ENCODE peak calls at places on chromosome X, in seven cellular contexts. K, M, H, U, W, Y and N are unnamed samples.

GRCh38 chrX:46306103-46306502 is 239.1 kb downstream of the ZNF674 start:
- DNase-seq in K (no peak), M (no peak), H (no peak), U (no peak), W (no peak), Y (no peak), N (no peak)

GRCh38 chrX:37010496-37010895 is 2.3 kb downstream of the FAM47C start:
- DNase-seq in K (no peak), M (no peak), H (no peak), U (no peak), W (no peak), Y (no peak), N (no peak)

GRCh38 chrX:96685205-96686099 is 810 bp downstream of the DIAPH2 start:
- DNase-seq in K (peak), M (peak), H (no peak), U (no peak), W (peak), Y (peak), N (peak)

GRCh38 chrX:107454302-107454701 is 4.8 kb downstream of the FRMPD3 start:
- DNase-seq in K (peak), M (no peak), H (peak), U (no peak), W (no peak), Y (no peak), N (no peak)

GRCh38 chrX:38726596-38726995 is 74.7 kb upstream of the MID1IP1 start:
- DNase-seq in K (peak), M (no peak), H (no peak), U (no peak), W (no peak), Y (no peak), N (no peak)

GRCh38 chrX:439719-440118 is 53.0 kb upstream of the PPP2R3B start:
- DNase-seq in K (no peak), M (no peak), H (no peak), U (no peak), W (no peak), Y (no peak), N (no peak)

GRCh38 chrX:121244511-121244910 is 197.1 kb downstream of the GLUD2 start:
- DNase-seq in K (no peak), M (no peak), H (no peak), U (no peak), W (no peak), Y (no peak), N (no peak)

GRCh38 chrX:30971761-30972603 is 82.9 kb upstream of the TAB3 start:
- DNase-seq in K (peak), M (no peak), H (peak), U (peak), W (peak), Y (no peak), N (peak)

GRCh38 chrX:2829066-2829430 is 318 bp downstream of the GYG2 start:
- DNase-seq in K (no peak), M (no peak), H (no peak), U (no peak), W (peak), Y (no peak), N (no peak)

GRCh38 chrX:38768079-38768478 is 33.2 kb upstream of the MID1IP1 start:
- DNase-seq in K (peak), M (no peak), H (no peak), U (peak), W (no peak), Y (no peak), N (peak)

GRCh38 chrX:65591206-65591605 is 56.6 kb upstream of the LAS1L start:
- DNase-seq in K (no peak), M (no peak), H (no peak), U (no peak), W (no peak), Y (no peak), N (no peak)

GRCh38 chrX:63718010-63718694 is 66.9 kb downstream of the ARHGEF9 start:
- DNase-seq in K (no peak), M (no peak), H (no peak), U (peak), W (no peak), Y (no peak), N (no peak)

GRCh38 chrX:2707334-2707760 is 16.3 kb downstream of the CD99 start:
- DNase-seq in K (peak), M (peak), H (peak), U (peak), W (no peak), Y (no peak), N (peak)

GRCh38 chrX:27445438-27445837 is 17.7 kb downstream of the PPP4R3C start:
- DNase-seq in K (no peak), M (no peak), H (no peak), U (no peak), W (no peak), Y (no peak), N (no peak)

GRCh38 chrX:374566-374965 is 12.1 kb downstream of the PPP2R3B start:
- DNase-seq in K (no peak), M (no peak), H (no peak), U (no peak), W (no peak), Y (no peak), N (peak)

GRCh38 chrX:12975999-12976558 is 1.2 kb downstream of the TMSB4X start:
- DNase-seq in K (no peak), M (no peak), H (no peak), U (no peak), W (peak), Y (peak), N (no peak)

GRCh38 chrX:56995271-56995994 is at the start of gene SPIN3:
- DNase-seq in K (peak), M (peak), H (no peak), U (peak), W (peak), Y (peak), N (peak)

GRCh38 chrX:65668362-65669310 is 1.2 kb downstream of the MSN start:
- DNase-seq in K (peak), M (peak), H (no peak), U (no peak), W (peak), Y (peak), N (peak)

GRCh38 chrX:43655151-43655676 is 885 bp upstream of the MAOA start:
- DNase-seq in K (peak), M (no peak), H (no peak), U (no peak), W (peak), Y (peak), N (peak)

GRCh38 chrX:49273181-49273727 is 3.7 kb downstream of the PPP1R3F start:
- DNase-seq in K (no peak), M (no peak), H (no peak), U (no peak), W (no peak), Y (no peak), N (no peak)

GRCh38 chrX:7996414-7996813 is 69.2 kb upstream of the PNPLA4 start:
- DNase-seq in K (peak), M (no peak), H (no peak), U (peak), W (peak), Y (no peak), N (peak)

GRCh38 chrX:111360839-111361238 is 51.2 kb downstream of the DCX start:
- DNase-seq in K (no peak), M (no peak), H (no peak), U (no peak), W (peak), Y (no peak), N (no peak)
- TF ChIP-seq CTCF in K (no peak), M (no peak), H (no peak), U (no peak), W (no peak), Y (no peak), N (no peak)

GRCh38 chrX:155819966-155820491 is 61.1 kb upstream of the VAMP7 start:
- DNase-seq in K (peak), M (no peak), H (peak), U (peak), W (peak), Y (peak), N (peak)
- TF ChIP-seq CTCF in K (peak), M (peak), H (peak), U (peak), W (peak), Y (peak), N (peak)

DNA sequence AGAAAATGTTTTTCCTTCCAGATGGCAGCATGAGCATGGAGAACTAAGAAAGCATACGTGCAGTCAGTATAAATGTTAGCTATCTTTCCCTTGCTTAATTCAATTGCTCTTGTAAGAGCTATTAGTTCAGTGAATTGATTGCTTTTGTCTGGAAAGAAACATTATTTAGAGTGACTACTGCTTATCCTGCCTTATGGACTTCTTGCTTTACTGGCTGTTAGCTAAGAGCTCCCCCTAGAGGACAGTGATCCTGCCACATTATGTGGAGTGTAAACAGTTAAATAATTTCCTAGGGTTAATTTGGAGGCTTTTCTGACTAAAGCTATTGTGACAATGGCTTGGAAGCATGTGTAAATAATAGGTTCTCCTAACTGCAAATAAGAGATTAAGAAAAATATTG is 1402.4 kb downstream of the FAM133A start:
- DNase-seq in K (peak), M (no peak), H (no peak), U (no peak), W (peak), Y (no peak), N (peak)
- TF ChIP-seq CTCF in K (peak), M (no peak), H (peak), U (peak), W (peak), Y (no peak), N (peak)

GRCh38 chrX:138127314-138127713 is 561.4 kb downstream of the ZIC3 start:
- DNase-seq in K (peak), M (no peak), H (no peak), U (no peak), W (no peak), Y (no peak), N (peak)

GRCh38 chrX:138128025-138128671 is 562.2 kb downstream of the ZIC3 start:
- DNase-seq in K (peak), M (no peak), H (peak), U (peak), W (peak), Y (no peak), N (no peak)
- TF ChIP-seq CTCF in K (peak), M (peak), H (peak), U (peak), W (peak), Y (peak), N (peak)